ENCODE peak calls at places on chromosomes 2 and 18, in five cellular contexts. V, R, T, A and L are unnamed samples.

GRCh38 chr2:19358242-19359020 is at the start of gene OSR1:
- DNase-seq in V (peak), R (peak), T (peak), A (no peak), L (peak)

GRCh38 chr2:38875227-38875575 is 533 bp downstream of the DHX57 start:
- DNase-seq in V (peak), R (no peak), T (no peak), A (no peak), L (no peak)

GRCh38 chr18:63848159-63848558 is 39.3 kb upstream of the SERPINB2 start:
- DNase-seq in V (peak), R (peak), T (no peak), A (no peak), L (peak)

GRCh38 chr2:29450823-29451222 is 335.6 kb downstream of the CLIP4 start:
- DNase-seq in V (no peak), R (no peak), T (no peak), A (no peak), L (no peak)

GRCh38 chr2:14494759-14495158 is 137.8 kb upstream of the LRATD1 start:
- DNase-seq in V (no peak), R (no peak), T (no peak), A (no peak), L (no peak)

GRCh38 chr2:180849851-180850250 is 130.6 kb upstream of the UBE2E3 start:
- DNase-seq in V (no peak), R (no peak), T (no peak), A (no peak), L (no peak)

GRCh38 chr2:108604196-108604595 is 69.9 kb downstream of the LIMS1 start:
- DNase-seq in V (no peak), R (no peak), T (no peak), A (no peak), L (no peak)

GRCh38 chr18:32698148-32698547 is 74.7 kb downstream of the KLHL14 start:
- DNase-seq in V (no peak), R (no peak), T (no peak), A (no peak), L (no peak)

GRCh38 chr2:12170151-12170550 is 423.7 kb downstream of the LPIN1 start:
- DNase-seq in V (no peak), R (no peak), T (no peak), A (no peak), L (no peak)

GRCh38 chr2:64652231-64653173 is 1.2 kb downstream of the SERTAD2 start:
- DNase-seq in V (peak), R (no peak), T (no peak), A (no peak), L (no peak)

GRCh38 chr2:238924032-238924431 is 76.1 kb downstream of the TWIST2 start:
- DNase-seq in V (no peak), R (no peak), T (no peak), A (no peak), L (no peak)

GRCh38 chr2:156687715-156688114 is 251.5 kb downstream of the GPD2 start:
- DNase-seq in V (no peak), R (no peak), T (no peak), A (no peak), L (no peak)

GRCh38 chr2:112824701-112825099 is 11.9 kb downstream of the IL1B start:
- DNase-seq in V (no peak), R (no peak), T (no peak), A (no peak), L (no peak)

GRCh38 chr2:126359494-126359893 is 296.5 kb upstream of the GYPC start:
- DNase-seq in V (no peak), R (peak), T (no peak), A (no peak), L (no peak)

GRCh38 chr18:40821596-40822243 is 1133.3 kb upstream of the PIK3C3 start:
- DNase-seq in V (no peak), R (no peak), T (no peak), A (no peak), L (no peak)

GRCh38 chr2:151861171-151861570 is 33.0 kb upstream of the ARL5A start:
- DNase-seq in V (no peak), R (no peak), T (no peak), A (no peak), L (no peak)

GRCh38 chr2:108583903-108584520 is 49.7 kb downstream of the LIMS1 start:
- DNase-seq in V (peak), R (peak), T (no peak), A (no peak), L (no peak)

GRCh38 chr2:53104263-53104662 is 663.3 kb upstream of the CHAC2 start:
- DNase-seq in V (peak), R (no peak), T (no peak), A (no peak), L (peak)

GRCh38 chr18:35005963-35006577 is 35.1 kb upstream of the MAPRE2 start:
- DNase-seq in V (peak), R (peak), T (no peak), A (no peak), L (peak)

GRCh38 chr2:11370377-11371098 is 26.1 kb upstream of the ROCK2 start:
- DNase-seq in V (peak), R (no peak), T (no peak), A (no peak), L (no peak)

GRCh38 chr2:235411905-235412304 is 81.9 kb upstream of the AGAP1 start:
- DNase-seq in V (no peak), R (no peak), T (no peak), A (no peak), L (no peak)

GRCh38 chr2:58926112-58926511 is 685.0 kb upstream of the FANCL start:
- DNase-seq in V (no peak), R (no peak), T (no peak), A (no peak), L (no peak)

GRCh38 chr2:175107146-175107545 is 60.9 kb downstream of the ATF2 start:
- DNase-seq in V (no peak), R (no peak), T (no peak), A (no peak), L (no peak)

GRCh38 chr2:197011033-197011432 is 84.5 kb upstream of the PGAP1 start:
- DNase-seq in V (no peak), R (no peak), T (no peak), A (no peak), L (no peak)

GRCh38 chr2:40240067-40240466 is 211.8 kb downstream of the SLC8A1 start:
- DNase-seq in V (no peak), R (no peak), T (no peak), A (no peak), L (no peak)

GRCh38 chr18:13244135-13244534 is 25.6 kb downstream of the LDLRAD4 start:
- DNase-seq in V (no peak), R (no peak), T (no peak), A (no peak), L (no peak)

GRCh38 chr18:13247506-13247905 is 28.9 kb downstream of the LDLRAD4 start:
- DNase-seq in V (no peak), R (no peak), T (no peak), A (no peak), L (no peak)

GRCh38 chr18:13246591-13246990 is 28.0 kb downstream of the LDLRAD4 start:
- DNase-seq in V (no peak), R (no peak), T (no peak), A (no peak), L (no peak)

GRCh38 chr18:13246121-13246520 is 27.6 kb downstream of the LDLRAD4 start:
- DNase-seq in V (no peak), R (no peak), T (no peak), A (no peak), L (no peak)

DNA sequence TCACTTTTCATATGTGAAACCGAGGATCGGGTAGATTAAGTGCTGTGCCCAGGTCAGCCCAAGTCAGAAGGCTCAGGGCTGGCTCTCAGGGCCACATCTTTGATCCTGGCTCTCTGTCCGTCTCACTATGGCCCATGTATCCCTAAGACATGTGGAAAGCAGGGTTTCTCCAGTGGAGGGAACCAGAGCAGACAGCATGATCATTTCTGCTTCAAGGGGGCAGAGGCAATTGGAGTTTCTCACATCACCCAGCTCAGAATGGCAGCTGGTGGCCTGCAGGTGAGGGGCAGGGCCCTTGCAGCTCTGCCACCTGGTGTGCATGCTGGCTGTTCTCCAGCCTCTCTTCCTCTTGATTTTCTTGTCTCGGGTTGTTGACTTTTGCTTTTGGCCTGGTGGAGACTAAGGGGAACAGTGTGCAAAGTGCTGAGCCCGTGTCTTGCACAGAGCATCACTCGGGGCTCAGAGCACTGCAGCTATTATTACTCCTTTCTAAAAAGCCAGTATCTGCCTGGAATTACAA is 27.0 kb downstream of the LDLRAD4 start:
- DNase-seq in V (no peak), R (no peak), T (no peak), A (no peak), L (no peak)
- TF ChIP-seq SUZ12 in V (no peak), R (no peak), T (no peak), A (no peak), L (no peak)

GRCh38 chr2:69652206-69652605 is 8.7 kb upstream of the AAK1 start:
- DNase-seq in V (no peak), R (no peak), T (no peak), A (no peak), L (no peak)
- TF ChIP-seq SUZ12 in V (no peak), R (no peak), T (no peak), A (no peak), L (no peak)

GRCh38 chr18:44788334-44788733 is 107.6 kb downstream of the SETBP1 start:
- DNase-seq in V (no peak), R (no peak), T (no peak), A (no peak), L (no peak)
- TF ChIP-seq SUZ12 in V (no peak), R (no peak), T (no peak), A (no peak), L (no peak)

GRCh38 chr2:231361701-231362588 is 33.6 kb upstream of the B3GNT7 start:
- DNase-seq in V (no peak), R (no peak), T (no peak), A (peak), L (no peak)

GRCh38 chr2:231367178-231367577 is 28.3 kb upstream of the B3GNT7 start:
- DNase-seq in V (no peak), R (no peak), T (no peak), A (no peak), L (no peak)

GRCh38 chr2:231364061-231364460 is 31.4 kb upstream of the B3GNT7 start:
- DNase-seq in V (no peak), R (no peak), T (no peak), A (no peak), L (no peak)

GRCh38 chr2:231362785-231363184 is 32.7 kb upstream of the B3GNT7 start:
- DNase-seq in V (no peak), R (no peak), T (no peak), A (no peak), L (no peak)

DNA sequence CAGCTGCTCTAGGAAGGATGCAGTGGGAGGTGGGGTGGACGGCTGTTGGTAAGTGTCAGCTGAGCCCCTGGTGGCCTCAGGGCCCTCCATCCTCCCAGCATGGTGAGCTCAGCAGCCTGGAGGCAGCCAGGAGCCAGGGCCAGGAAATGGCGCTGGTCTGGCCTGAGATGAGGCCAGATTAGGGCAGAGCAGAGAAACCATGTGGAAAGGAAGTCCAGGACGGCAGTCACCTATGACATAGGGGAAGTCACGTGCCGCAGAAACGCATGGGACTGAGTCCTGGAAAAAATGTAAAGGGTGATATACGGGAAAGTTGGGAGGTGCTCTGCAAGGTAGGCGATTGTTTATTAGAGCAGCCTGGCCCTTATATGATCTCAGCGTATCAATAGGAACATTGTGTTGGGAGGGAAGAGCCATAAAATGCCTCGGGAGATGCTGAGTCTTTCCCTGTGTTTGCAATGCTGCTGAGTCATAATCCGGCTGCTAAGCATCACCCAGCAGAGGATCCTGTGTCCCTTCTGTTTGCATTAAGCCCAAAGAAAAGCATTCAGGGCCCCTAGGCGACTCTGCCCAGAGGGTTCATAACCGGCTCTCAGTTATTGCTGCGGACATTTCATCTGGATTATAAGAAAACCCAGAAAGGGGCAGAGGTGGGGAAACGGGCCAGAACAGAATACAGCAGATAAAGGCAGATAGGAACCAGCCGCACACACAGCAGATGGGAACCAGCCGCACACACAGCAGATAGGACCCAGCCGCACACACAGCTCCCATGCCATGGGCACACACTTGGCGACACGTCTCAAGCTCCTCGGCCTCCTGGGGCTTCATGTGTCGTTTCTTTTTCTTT is 30.3 kb upstream of the B3GNT7 start:
- DNase-seq in V (peak), R (no peak), T (no peak), A (no peak), L (peak)
- TF ChIP-seq SUZ12 in V (no peak), R (no peak), T (no peak), A (no peak), L (no peak)

DNA sequence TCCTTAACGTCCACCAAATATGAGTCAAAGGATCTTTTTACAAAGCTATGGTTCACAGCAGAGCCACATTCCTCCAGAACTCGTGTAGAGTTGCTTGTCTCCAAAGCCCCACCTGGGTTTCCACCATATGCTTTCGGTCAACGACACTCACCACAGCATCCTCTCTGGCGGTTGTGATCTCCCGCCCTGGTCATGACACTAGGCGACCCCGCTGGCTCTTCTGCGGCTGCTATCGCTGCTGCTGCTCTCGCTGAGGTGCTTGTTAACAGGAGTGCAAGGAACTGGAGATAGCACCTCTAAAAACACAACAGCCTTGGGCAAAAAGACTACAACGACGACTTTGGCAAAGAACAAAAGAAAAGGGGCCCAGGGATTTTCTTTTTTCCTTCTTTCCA is 322 bp downstream of the SLC40A1 start:
- DNase-seq in V (peak), R (peak), T (peak), A (no peak), L (peak)
- TF ChIP-seq SUZ12 in V (no peak), R (no peak), T (peak), A (peak), L (no peak)

GRCh38 chr18:60122339-60122738 is 222.5 kb downstream of the PMAIP1 start:
- DNase-seq in V (no peak), R (no peak), T (no peak), A (no peak), L (no peak)
- TF ChIP-seq SUZ12 in V (no peak), R (no peak), T (no peak), A (no peak), L (no peak)

GRCh38 chr2:190979906-190980629 is 33.9 kb downstream of the STAT1 start:
- DNase-seq in V (no peak), R (peak), T (no peak), A (no peak), L (no peak)
- TF ChIP-seq SUZ12 in V (no peak), R (no peak), T (no peak), A (no peak), L (no peak)

GRCh38 chr2:240823449-240824336 is 3.7 kb upstream of the KIF1A start:
- DNase-seq in V (no peak), R (no peak), T (no peak), A (no peak), L (no peak)
- TF ChIP-seq SUZ12 in V (no peak), R (no peak), T (no peak), A (no peak), L (no peak)

DNA sequence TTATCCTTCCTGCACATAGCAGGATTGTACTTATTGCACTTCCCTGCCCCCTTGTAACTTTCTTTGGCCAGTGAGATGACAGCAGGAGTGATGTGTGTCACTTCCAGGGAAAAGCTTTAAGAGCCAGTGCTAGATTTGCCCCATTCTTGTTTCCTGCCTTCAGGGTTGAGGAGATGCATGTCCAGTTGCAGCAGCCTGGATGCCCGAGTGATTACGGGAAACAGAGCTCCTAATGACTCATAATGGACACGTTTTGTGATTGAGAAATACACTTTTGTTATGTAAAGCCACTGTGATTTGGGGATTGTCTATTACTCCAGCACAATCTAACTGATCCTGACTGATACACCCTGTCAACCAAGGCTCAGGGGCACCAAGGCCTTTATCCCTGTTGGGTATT is 5.0 kb upstream of the TET3 start:
- DNase-seq in V (peak), R (no peak), T (no peak), A (no peak), L (no peak)
- TF ChIP-seq SUZ12 in V (no peak), R (no peak), T (no peak), A (no peak), L (no peak)

DNA sequence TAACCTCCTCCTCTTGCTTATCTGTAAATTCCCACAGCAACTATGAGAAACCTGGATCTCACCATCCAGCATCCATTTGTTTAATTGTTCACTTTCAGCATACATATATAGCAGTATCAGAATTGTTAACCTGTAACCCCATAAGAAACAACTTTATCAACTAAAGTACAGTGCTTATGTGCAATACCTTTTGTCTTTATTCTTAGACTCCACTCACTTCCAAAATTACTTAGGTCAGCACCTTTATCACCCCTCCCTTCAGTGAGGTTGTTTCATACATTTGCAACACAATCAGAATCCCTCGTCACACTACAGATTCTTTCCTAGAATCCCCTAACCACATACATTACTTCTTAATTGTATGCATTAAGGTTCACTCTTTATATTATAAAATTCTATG is 225.9 kb upstream of the NCKAP5 start:
- DNase-seq in V (no peak), R (no peak), T (no peak), A (no peak), L (no peak)
- TF ChIP-seq SUZ12 in V (no peak), R (no peak), T (no peak), A (no peak), L (no peak)